ENCODE peak calls at places on chromosomes 12 and 14, in eight cellular contexts. One of them, this sample, is unnamed.

GRCh38 chr14:69547701-69548348 is 26.8 kb downstream of the CCDC177 start:
- DNase-seq in body of pancreas: no peak
- DNase-seq in Peyer's patch: no peak
- DNase-seq in astrocyte: peak; percentile 37
- DNase-seq in GM23248: peak; percentile 33
- DNase-seq in pancreas: no peak
- DNase-seq in CD8-positive, alpha-beta T cell: no peak
- DNase-seq in A673: peak; percentile 68
- DNase-seq in this sample: no peak

GRCh38 chr12:49728446-49728845 is 12.9 kb upstream of the TMBIM6 start:
- DNase-seq in body of pancreas: no peak
- DNase-seq in Peyer's patch: no peak
- DNase-seq in astrocyte: no peak
- DNase-seq in GM23248: no peak
- DNase-seq in pancreas: no peak
- DNase-seq in CD8-positive, alpha-beta T cell: no peak
- DNase-seq in A673: no peak
- DNase-seq in this sample: no peak

GRCh38 chr12:113991224-113992044 is 25.3 kb upstream of the RBM19 start:
- DNase-seq in body of pancreas: no peak
- DNase-seq in Peyer's patch: no peak
- DNase-seq in astrocyte: no peak
- DNase-seq in GM23248: no peak
- DNase-seq in pancreas: no peak
- DNase-seq in CD8-positive, alpha-beta T cell: no peak
- DNase-seq in A673: no peak
- DNase-seq in this sample: no peak

GRCh38 chr12:83432176-83432719 is 745.5 kb downstream of the TMTC2 start:
- DNase-seq in body of pancreas: no peak
- DNase-seq in Peyer's patch: no peak
- DNase-seq in astrocyte: no peak
- DNase-seq in GM23248: no peak
- DNase-seq in pancreas: no peak
- DNase-seq in CD8-positive, alpha-beta T cell: no peak
- DNase-seq in A673: peak; percentile 8
- DNase-seq in this sample: no peak

GRCh38 chr14:79084861-79085260 is 914.7 kb downstream of the NRXN3 start:
- DNase-seq in body of pancreas: no peak
- DNase-seq in Peyer's patch: no peak
- DNase-seq in astrocyte: no peak
- DNase-seq in GM23248: no peak
- DNase-seq in pancreas: no peak
- DNase-seq in CD8-positive, alpha-beta T cell: no peak
- DNase-seq in A673: no peak
- DNase-seq in this sample: no peak

GRCh38 chr12:68446896-68447806 is 115.0 kb upstream of the MDM1 start:
- DNase-seq in body of pancreas: no peak
- DNase-seq in Peyer's patch: no peak
- DNase-seq in astrocyte: no peak
- DNase-seq in GM23248: peak; percentile 35
- DNase-seq in pancreas: no peak
- DNase-seq in CD8-positive, alpha-beta T cell: no peak
- DNase-seq in A673: peak; percentile 60
- DNase-seq in this sample: no peak

GRCh38 chr12:74292351-74293194 is 245.1 kb upstream of the ATXN7L3B start:
- DNase-seq in body of pancreas: no peak
- DNase-seq in Peyer's patch: no peak
- DNase-seq in astrocyte: no peak
- DNase-seq in GM23248: no peak
- DNase-seq in pancreas: no peak
- DNase-seq in CD8-positive, alpha-beta T cell: no peak
- DNase-seq in A673: no peak
- DNase-seq in this sample: no peak

GRCh38 chr12:20272801-20273200 is 95.5 kb upstream of the PDE3A start:
- DNase-seq in body of pancreas: no peak
- DNase-seq in Peyer's patch: no peak
- DNase-seq in astrocyte: peak; percentile 16
- DNase-seq in GM23248: peak; percentile 48
- DNase-seq in pancreas: no peak
- DNase-seq in CD8-positive, alpha-beta T cell: no peak
- DNase-seq in A673: no peak
- DNase-seq in this sample: no peak

GRCh38 chr12:46181465-46181864 is 87.4 kb downstream of the SLC38A1 start:
- DNase-seq in body of pancreas: no peak
- DNase-seq in Peyer's patch: no peak
- DNase-seq in astrocyte: no peak
- DNase-seq in GM23248: no peak
- DNase-seq in pancreas: no peak
- DNase-seq in CD8-positive, alpha-beta T cell: no peak
- DNase-seq in A673: no peak
- DNase-seq in this sample: no peak

GRCh38 chr14:95488376-95489162 is 27.9 kb downstream of the SYNE3 start:
- DNase-seq in body of pancreas: no peak
- DNase-seq in Peyer's patch: no peak
- DNase-seq in astrocyte: no peak
- DNase-seq in GM23248: peak; percentile 47
- DNase-seq in pancreas: no peak
- DNase-seq in CD8-positive, alpha-beta T cell: no peak
- DNase-seq in A673: no peak
- DNase-seq in this sample: no peak

GRCh38 chr12:20370841-20371240 is 2.5 kb downstream of the PDE3A start:
- DNase-seq in body of pancreas: no peak
- DNase-seq in Peyer's patch: no peak
- DNase-seq in astrocyte: no peak
- DNase-seq in GM23248: no peak
- DNase-seq in pancreas: no peak
- DNase-seq in CD8-positive, alpha-beta T cell: no peak
- DNase-seq in A673: peak; percentile 18
- DNase-seq in this sample: no peak

GRCh38 chr14:104184911-104185499 is 46.6 kb downstream of the KIF26A start:
- DNase-seq in body of pancreas: no peak
- DNase-seq in Peyer's patch: no peak
- DNase-seq in astrocyte: no peak
- DNase-seq in GM23248: no peak
- DNase-seq in pancreas: no peak
- DNase-seq in CD8-positive, alpha-beta T cell: no peak
- DNase-seq in A673: no peak
- DNase-seq in this sample: peak; percentile 58

GRCh38 chr14:24351517-24351916 is 11.7 kb upstream of the RIPK3 start:
- DNase-seq in body of pancreas: no peak
- DNase-seq in Peyer's patch: no peak
- DNase-seq in astrocyte: no peak
- DNase-seq in GM23248: peak; percentile 89
- DNase-seq in pancreas: no peak
- DNase-seq in CD8-positive, alpha-beta T cell: no peak
- DNase-seq in A673: peak; percentile 62
- DNase-seq in this sample: peak; percentile 18

GRCh38 chr12:7869137-7869536 is 3.6 kb downstream of the SLC2A14 start:
- DNase-seq in body of pancreas: no peak
- DNase-seq in Peyer's patch: no peak
- DNase-seq in astrocyte: peak; percentile 37
- DNase-seq in GM23248: peak; percentile 77
- DNase-seq in pancreas: no peak
- DNase-seq in CD8-positive, alpha-beta T cell: no peak
- DNase-seq in A673: peak; percentile 12
- DNase-seq in this sample: peak; percentile 12

GRCh38 chr12:94109154-94109553 is 39.2 kb upstream of the PLXNC1 start:
- DNase-seq in body of pancreas: no peak
- DNase-seq in Peyer's patch: no peak
- DNase-seq in astrocyte: peak; percentile 62
- DNase-seq in GM23248: peak; percentile 80
- DNase-seq in pancreas: no peak
- DNase-seq in CD8-positive, alpha-beta T cell: no peak
- DNase-seq in A673: no peak
- DNase-seq in this sample: no peak

GRCh38 chr12:111747333-111747732 is 19.4 kb upstream of the ALDH2 start:
- DNase-seq in body of pancreas: no peak
- DNase-seq in Peyer's patch: no peak
- DNase-seq in astrocyte: no peak
- DNase-seq in GM23248: no peak
- DNase-seq in pancreas: no peak
- DNase-seq in CD8-positive, alpha-beta T cell: no peak
- DNase-seq in A673: no peak
- DNase-seq in this sample: no peak
- H3K36me3 ChIP-seq in body of pancreas: peaks cover 7% of the 10 kb centered on the region
- H3K36me3 ChIP-seq in Peyer's patch: no peaks in the 10 kb centered on the region
- H3K36me3 ChIP-seq in astrocyte: peaks cover 5% of the 10 kb centered on the region
- H3K36me3 ChIP-seq in GM23248: no peaks in the 10 kb centered on the region
- H3K36me3 ChIP-seq in pancreas: no peaks in the 10 kb centered on the region
- H3K36me3 ChIP-seq in CD8-positive, alpha-beta T cell: peaks cover 30% of the 10 kb centered on the region
- H3K36me3 ChIP-seq in A673: peaks cover 22% of the 10 kb centered on the region
- H3K36me3 ChIP-seq in this sample: peaks cover 27% of the 10 kb centered on the region

GRCh38 chr14:58807271-58807670 is 169.5 kb downstream of the DACT1 start:
- DNase-seq in body of pancreas: no peak
- DNase-seq in Peyer's patch: no peak
- DNase-seq in astrocyte: no peak
- DNase-seq in GM23248: no peak
- DNase-seq in pancreas: no peak
- DNase-seq in CD8-positive, alpha-beta T cell: no peak
- DNase-seq in A673: no peak
- DNase-seq in this sample: no peak

GRCh38 chr14:58809520-58809919 is 171.8 kb downstream of the DACT1 start:
- DNase-seq in body of pancreas: no peak
- DNase-seq in Peyer's patch: no peak
- DNase-seq in astrocyte: no peak
- DNase-seq in GM23248: no peak
- DNase-seq in pancreas: no peak
- DNase-seq in CD8-positive, alpha-beta T cell: no peak
- DNase-seq in A673: no peak
- DNase-seq in this sample: no peak

GRCh38 chr14:58812050-58812690 is 174.4 kb downstream of the DACT1 start:
- DNase-seq in body of pancreas: no peak
- DNase-seq in Peyer's patch: no peak
- DNase-seq in astrocyte: no peak
- DNase-seq in GM23248: no peak
- DNase-seq in pancreas: no peak
- DNase-seq in CD8-positive, alpha-beta T cell: no peak
- DNase-seq in A673: no peak
- DNase-seq in this sample: no peak

GRCh38 chr14:58805605-58806358 is 168.0 kb downstream of the DACT1 start:
- DNase-seq in body of pancreas: no peak
- DNase-seq in Peyer's patch: no peak
- DNase-seq in astrocyte: peak; percentile 81
- DNase-seq in GM23248: no peak
- DNase-seq in pancreas: no peak
- DNase-seq in CD8-positive, alpha-beta T cell: no peak
- DNase-seq in A673: peak; percentile 82
- DNase-seq in this sample: peak; percentile 65

GRCh38 chr14:58808828-58809227 is 171.1 kb downstream of the DACT1 start:
- DNase-seq in body of pancreas: no peak
- DNase-seq in Peyer's patch: no peak
- DNase-seq in astrocyte: no peak
- DNase-seq in GM23248: peak; percentile 25
- DNase-seq in pancreas: no peak
- DNase-seq in CD8-positive, alpha-beta T cell: no peak
- DNase-seq in A673: no peak
- DNase-seq in this sample: peak; percentile 87
- H3K36me3 ChIP-seq in body of pancreas: no peaks in the 10 kb centered on the region
- H3K36me3 ChIP-seq in Peyer's patch: no peaks in the 10 kb centered on the region
- H3K36me3 ChIP-seq in astrocyte: no peaks in the 10 kb centered on the region
- H3K36me3 ChIP-seq in GM23248: no peaks in the 10 kb centered on the region
- H3K36me3 ChIP-seq in pancreas: no peaks in the 10 kb centered on the region
- H3K36me3 ChIP-seq in CD8-positive, alpha-beta T cell: no peaks in the 10 kb centered on the region
- H3K36me3 ChIP-seq in A673: no peaks in the 10 kb centered on the region
- H3K36me3 ChIP-seq in this sample: no peaks in the 10 kb centered on the region

DNA sequence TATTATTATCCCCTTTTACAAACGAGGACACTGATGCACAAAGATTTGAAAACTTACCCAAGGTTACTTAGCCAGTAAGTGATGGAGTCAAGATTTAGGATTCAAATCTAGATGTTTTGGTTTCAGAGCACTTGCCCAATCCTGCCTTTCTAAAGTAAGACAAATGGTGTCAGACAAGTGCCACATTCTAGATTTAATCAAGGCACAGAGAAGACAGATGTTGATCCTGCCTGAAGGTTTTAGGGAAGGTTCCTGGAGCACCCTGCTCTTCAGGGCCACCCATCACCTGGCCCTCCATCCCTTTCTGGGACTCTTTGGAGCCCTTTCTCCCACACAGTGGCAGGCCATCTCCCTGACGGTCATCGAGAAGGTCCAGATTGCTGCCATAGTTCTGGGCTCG is 2.9 kb downstream of the MARCHF9 start:
- DNase-seq in body of pancreas: no peak
- DNase-seq in Peyer's patch: no peak
- DNase-seq in astrocyte: no peak
- DNase-seq in GM23248: no peak
- DNase-seq in pancreas: no peak
- DNase-seq in CD8-positive, alpha-beta T cell: no peak
- DNase-seq in A673: no peak
- DNase-seq in this sample: no peak
- H3K36me3 ChIP-seq in body of pancreas: no peaks in the 10 kb centered on the region
- H3K36me3 ChIP-seq in Peyer's patch: no peaks in the 10 kb centered on the region
- H3K36me3 ChIP-seq in astrocyte: no peaks in the 10 kb centered on the region
- H3K36me3 ChIP-seq in GM23248: no peaks in the 10 kb centered on the region
- H3K36me3 ChIP-seq in pancreas: no peaks in the 10 kb centered on the region
- H3K36me3 ChIP-seq in CD8-positive, alpha-beta T cell: no peaks in the 10 kb centered on the region
- H3K36me3 ChIP-seq in A673: peaks cover 6% of the 10 kb centered on the region
- H3K36me3 ChIP-seq in this sample: no peaks in the 10 kb centered on the region

DNA sequence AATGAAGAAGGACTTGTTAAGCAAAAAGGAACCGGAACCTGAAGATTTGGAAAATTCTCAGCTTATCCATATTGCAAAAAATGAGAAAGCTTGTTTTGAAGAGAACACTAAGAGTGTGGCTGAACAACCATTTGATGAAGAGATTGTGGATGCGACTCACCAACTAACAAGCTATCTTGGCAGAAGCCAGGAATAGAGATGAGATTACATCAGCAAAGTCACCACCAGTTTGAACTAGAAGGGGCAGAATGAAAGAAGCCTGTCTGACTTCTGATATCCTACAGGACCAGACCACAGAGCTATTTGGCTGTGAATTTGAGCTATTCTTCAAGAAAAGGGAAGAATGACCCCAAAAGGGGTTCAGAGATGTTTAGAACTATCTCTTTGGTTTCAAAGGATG is 15.2 kb downstream of the NDUFA9 start:
- DNase-seq in body of pancreas: no peak
- DNase-seq in Peyer's patch: no peak
- DNase-seq in astrocyte: peak; percentile 49
- DNase-seq in GM23248: peak; percentile 93
- DNase-seq in pancreas: no peak
- DNase-seq in CD8-positive, alpha-beta T cell: no peak
- DNase-seq in A673: peak; percentile 4
- DNase-seq in this sample: peak; percentile 58
- H3K36me3 ChIP-seq in body of pancreas: peaks cover 23% of the 10 kb centered on the region
- H3K36me3 ChIP-seq in Peyer's patch: no peaks in the 10 kb centered on the region
- H3K36me3 ChIP-seq in astrocyte: peaks cover 60% of the 10 kb centered on the region
- H3K36me3 ChIP-seq in GM23248: peaks cover 55% of the 10 kb centered on the region
- H3K36me3 ChIP-seq in pancreas: peaks cover 28% of the 10 kb centered on the region
- H3K36me3 ChIP-seq in CD8-positive, alpha-beta T cell: peaks cover 72% of the 10 kb centered on the region
- H3K36me3 ChIP-seq in A673: peaks cover 68% of the 10 kb centered on the region
- H3K36me3 ChIP-seq in this sample: peaks cover 68% of the 10 kb centered on the region

DNA sequence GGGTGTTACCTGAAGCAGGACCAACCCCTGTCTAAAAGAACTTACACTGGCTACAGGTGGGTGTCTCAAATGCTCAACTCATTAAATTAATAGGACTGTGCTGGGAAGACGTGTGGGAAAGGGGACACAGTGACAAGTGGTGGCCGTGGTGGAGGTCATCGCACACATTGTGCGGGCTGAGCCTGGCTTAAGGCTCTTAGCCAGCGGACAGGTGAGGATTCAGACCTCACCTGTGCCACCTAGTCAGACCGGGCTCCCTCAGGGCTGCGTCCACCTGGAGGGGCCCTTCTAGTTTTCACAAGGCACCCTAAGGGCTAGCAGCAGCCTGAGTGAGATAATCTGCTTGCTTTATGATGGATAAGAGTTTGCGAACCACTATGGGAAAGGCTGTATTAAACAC is 125.2 kb upstream of the FKBP4 start:
- DNase-seq in body of pancreas: no peak
- DNase-seq in Peyer's patch: peak; percentile 19
- DNase-seq in astrocyte: no peak
- DNase-seq in GM23248: no peak
- DNase-seq in pancreas: no peak
- DNase-seq in CD8-positive, alpha-beta T cell: no peak
- DNase-seq in A673: no peak
- DNase-seq in this sample: no peak
- H3K36me3 ChIP-seq in body of pancreas: no peaks in the 10 kb centered on the region
- H3K36me3 ChIP-seq in Peyer's patch: no peaks in the 10 kb centered on the region
- H3K36me3 ChIP-seq in astrocyte: no peaks in the 10 kb centered on the region
- H3K36me3 ChIP-seq in GM23248: peaks cover 8% of the 10 kb centered on the region
- H3K36me3 ChIP-seq in pancreas: no peaks in the 10 kb centered on the region
- H3K36me3 ChIP-seq in CD8-positive, alpha-beta T cell: no peaks in the 10 kb centered on the region
- H3K36me3 ChIP-seq in A673: no peaks in the 10 kb centered on the region
- H3K36me3 ChIP-seq in this sample: no peaks in the 10 kb centered on the region

This sample was measured in PC-3.